ENCODE peak calls at places on chromosomes 2 and 18, in seven cellular contexts. I is glutamatergic neuron, F is kidney, H is choroid plexus epithelial cell, Y is WTC11, O is mucosa of descending colon, M is AG04449. V is an unnamed sample.

GRCh38 chr2:42827647-42828486 is 35.5 kb upstream of the HAAO start:
- DNase-seq in M (no peak), F (peak; percentile 96), H (peak; percentile 89), O (peak; percentile 93), I (peak; percentile 94), Y (peak; percentile 94), V (peak; percentile 94)

GRCh38 chr2:30385327-30385726 is 61.7 kb upstream of the LCLAT1 start:
- DNase-seq in Y (peak; percentile 60), F (no peak), O (no peak), I (no peak), M (no peak), H (peak; percentile 54), V (peak; percentile 75)

GRCh38 chr2:40168032-40168431 is 283.9 kb downstream of the SLC8A1 start:
- DNase-seq in H (no peak), I (no peak), O (no peak), M (no peak), Y (no peak), F (no peak), V (no peak)

GRCh38 chr2:61853086-61853847 is 593 bp downstream of the FAM161A start:
- DNase-seq in H (peak; percentile 13), O (peak; percentile 32), F (no peak), Y (no peak), M (no peak), I (no peak), V (peak; percentile 41)

GRCh38 chr2:20796374-20796791 is 26.5 kb downstream of the LDAH start:
- DNase-seq in I (no peak), H (peak; percentile 79), F (no peak), M (peak; percentile 29), Y (no peak), O (no peak), V (no peak)

GRCh38 chr2:27407798-27408491 is 1.4 kb downstream of the PPM1G start:
- DNase-seq in H (peak; percentile 74), M (no peak), O (no peak), I (no peak), F (no peak), Y (peak; percentile 51), V (peak; percentile 78)

GRCh38 chr2:221997100-221997499 is 301.7 kb downstream of the PAX3 start:
- DNase-seq in F (no peak), M (peak; percentile 59), H (peak; percentile 74), O (no peak), I (no peak), Y (no peak), V (no peak)

GRCh38 chr2:235506997-235507615 is 13.3 kb downstream of the AGAP1 start:
- DNase-seq in O (no peak), M (no peak), Y (no peak), H (no peak), I (peak; percentile 55), F (no peak), V (no peak)

GRCh38 chr2:61420986-61421546 is 49.8 kb downstream of the USP34 start:
- DNase-seq in H (no peak), I (no peak), M (no peak), F (no peak), O (no peak), Y (no peak), V (no peak)

GRCh38 chr2:176763871-176764404 is 448.7 kb upstream of the HNRNPA3 start:
- DNase-seq in F (no peak), M (no peak), H (no peak), O (no peak), Y (peak; percentile 53), I (no peak), V (peak; percentile 60)

GRCh38 chr2:31235504-31235902 is 1.6 kb downstream of the EHD3 start:
- DNase-seq in Y (no peak), O (no peak), F (no peak), M (peak; percentile 65), I (no peak), H (peak; percentile 94), V (no peak)

GRCh38 chr2:37637985-37638384 is 33.5 kb downstream of the CDC42EP3 start:
- DNase-seq in I (no peak), M (no peak), F (no peak), O (no peak), Y (no peak), H (no peak), V (no peak)

GRCh38 chr2:37635359-37636208 is 35.9 kb downstream of the CDC42EP3 start:
- DNase-seq in Y (no peak), M (no peak), O (no peak), H (peak; percentile 95), F (no peak), I (no peak), V (no peak)

GRCh38 chr2:37638973-37639372 is 32.5 kb downstream of the CDC42EP3 start:
- DNase-seq in M (no peak), F (no peak), O (no peak), I (no peak), H (no peak), Y (no peak), V (no peak)

GRCh38 chr2:37636209-37637077 is 35.0 kb downstream of the CDC42EP3 start:
- DNase-seq in F (no peak), M (no peak), Y (no peak), H (no peak), O (no peak), I (no peak), V (no peak)

DNA sequence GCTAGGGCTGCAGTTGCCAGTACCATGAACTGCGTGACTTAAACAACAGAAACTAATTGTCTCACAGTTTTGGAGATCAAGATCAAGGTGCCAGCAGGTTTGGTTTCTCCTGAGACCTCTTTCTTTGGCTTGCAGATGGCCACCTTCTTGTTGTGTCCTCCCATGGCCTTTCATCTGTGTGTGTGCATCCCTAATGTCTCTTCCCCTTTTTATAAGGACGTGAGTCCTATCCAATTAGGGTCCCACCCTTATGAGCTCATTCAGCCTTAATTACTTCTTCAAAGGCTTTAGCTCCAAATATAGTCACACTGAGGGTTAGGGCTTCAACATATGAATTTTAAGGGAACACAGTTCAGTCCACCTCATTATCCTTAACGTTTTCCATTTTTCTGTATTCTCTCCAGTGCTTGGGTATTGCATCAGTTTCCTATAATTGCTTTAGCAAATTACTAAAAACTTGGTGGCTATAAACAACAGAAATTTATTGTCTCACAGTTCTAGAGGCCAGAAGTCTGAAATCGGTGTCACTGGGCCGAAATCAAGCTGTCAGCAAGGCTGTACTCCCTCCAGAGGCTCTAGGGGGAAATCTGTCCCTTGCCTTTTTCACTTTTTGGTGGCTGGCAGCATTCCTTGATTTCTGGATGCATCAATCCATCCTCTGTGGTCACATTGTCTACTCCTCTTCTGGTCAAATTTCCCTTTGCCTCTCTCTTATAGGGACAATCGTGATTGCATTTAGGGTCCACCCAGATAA is 34.1 kb downstream of the CDC42EP3 start:
- DNase-seq in Y (no peak), M (no peak), O (no peak), I (no peak), H (no peak), F (no peak), V (no peak)
- TF ChIP-seq CTCF in Y (no peak), M (peak; percentile 15), O (no peak), I (no peak), H (peak; percentile 7), F (no peak), V (no peak)

GRCh38 chr18:11587846-11588245 is 21.6 kb upstream of the SLC35G4 start:
- DNase-seq in H (no peak), F (no peak), O (no peak), I (no peak), Y (no peak), M (no peak), V (no peak)

GRCh38 chr18:11587432-11587831 is 22.0 kb upstream of the SLC35G4 start:
- DNase-seq in M (no peak), H (no peak), Y (no peak), I (no peak), F (no peak), O (no peak), V (no peak)

GRCh38 chr18:11591957-11592356 is 17.4 kb upstream of the SLC35G4 start:
- DNase-seq in Y (no peak), M (no peak), O (no peak), H (no peak), I (no peak), F (no peak), V (no peak)
- TF ChIP-seq CTCF in Y (no peak), M (no peak), O (no peak), H (no peak), I (no peak), F (no peak), V (no peak)

GRCh38 chr2:181915096-181915495 is 23.6 kb downstream of the ITPRID2 start:
- DNase-seq in H (no peak), M (no peak), O (no peak), Y (no peak), I (no peak), F (no peak), V (no peak)

GRCh38 chr2:181923123-181923522 is 31.6 kb downstream of the ITPRID2 start:
- DNase-seq in I (no peak), H (no peak), M (no peak), F (no peak), Y (no peak), O (no peak), V (no peak)

GRCh38 chr2:181916726-181917377 is 25.3 kb downstream of the ITPRID2 start:
- DNase-seq in Y (no peak), O (no peak), H (peak; percentile 77), F (no peak), I (no peak), M (no peak), V (no peak)

GRCh38 chr2:181917378-181917735 is 25.8 kb downstream of the ITPRID2 start:
- DNase-seq in I (no peak), F (no peak), H (no peak), O (no peak), M (no peak), Y (no peak), V (no peak)

DNA sequence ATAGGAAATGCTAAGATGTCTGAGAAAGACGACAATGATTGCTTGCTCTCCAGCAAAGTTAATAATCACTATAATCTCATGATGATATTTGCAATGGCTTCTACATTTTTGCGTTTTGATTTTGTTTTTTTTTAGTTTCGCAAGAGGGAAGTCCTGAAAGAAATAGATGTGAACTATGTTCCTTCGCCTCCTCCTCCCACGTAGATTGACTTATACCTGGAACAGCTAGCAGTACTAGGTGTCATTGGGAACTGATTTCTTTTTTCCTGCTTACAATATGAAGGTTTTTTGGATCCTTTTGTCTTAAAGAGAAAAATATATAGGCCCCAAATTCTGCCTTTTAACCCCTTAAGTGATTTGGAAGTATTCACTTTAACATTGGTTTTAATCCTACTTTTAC is 26.7 kb downstream of the ITPRID2 start:
- DNase-seq in M (no peak), I (no peak), F (no peak), O (no peak), Y (no peak), H (no peak), V (no peak)
- TF ChIP-seq CTCF in M (no peak), I (no peak), F (no peak), O (no peak), Y (no peak), H (no peak), V (no peak)

DNA sequence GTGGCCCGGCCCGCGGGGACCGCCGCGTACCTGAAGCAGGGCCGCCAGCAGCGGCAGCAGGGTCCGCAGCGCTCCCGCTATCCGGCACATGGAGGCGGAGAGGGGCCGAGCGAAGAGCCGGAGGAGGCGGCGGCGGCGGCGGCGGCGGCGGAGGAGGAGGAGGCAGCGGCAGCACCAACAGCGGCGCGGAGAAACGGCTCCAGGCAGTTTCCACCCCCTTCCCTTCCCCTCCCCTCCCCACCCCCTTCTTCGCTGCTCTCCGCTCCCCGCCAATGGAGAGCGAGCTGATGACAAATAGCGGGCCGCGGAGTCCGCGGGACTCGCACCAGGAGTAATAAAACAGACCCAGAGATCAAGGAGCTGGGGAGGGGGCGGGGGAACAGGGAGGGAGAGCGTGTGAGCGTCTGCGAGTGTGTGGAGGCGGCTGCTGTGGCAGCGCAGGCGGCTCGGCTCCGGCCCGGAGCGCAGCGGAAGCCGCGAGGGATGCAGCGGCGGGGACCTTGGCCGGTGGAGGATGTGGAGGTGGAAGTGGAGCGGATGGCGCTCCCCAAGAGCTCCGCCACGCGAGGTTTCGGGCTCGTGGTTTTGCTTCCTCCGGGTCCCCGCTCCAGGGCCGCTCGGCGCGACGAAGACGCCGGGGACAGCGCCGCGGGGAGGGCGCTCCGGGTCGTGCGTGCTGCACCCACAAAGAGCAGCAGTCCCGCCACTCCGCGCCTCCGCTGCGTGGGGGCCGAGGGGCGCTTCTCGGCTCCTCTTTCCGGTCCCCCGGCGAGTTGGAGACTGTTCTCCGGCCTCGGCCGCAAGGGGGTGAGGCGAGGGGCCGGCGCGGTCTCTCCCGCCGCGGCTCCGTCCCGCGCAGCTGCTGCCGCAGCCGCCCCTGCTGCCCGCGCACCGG is at the start of gene CDH2:
- DNase-seq in I (peak; percentile 87), Y (peak; percentile 75), F (peak; percentile 78), O (no peak), H (peak; percentile 84), M (peak; percentile 47), V (peak; percentile 95)
- TF ChIP-seq CTCF in I (peak; percentile 50), Y (no peak), F (no peak), O (no peak), H (peak; percentile 2), M (peak; percentile 26), V (peak; percentile 42)

V was measured in neural progenitor cell.